ENCODE peak calls at places on chromosomes 3 and 15, in ten cellular contexts. One of them, this sample, is unnamed.

GRCh38 chr3:194604837-194605236 is 28.4 kb downstream of the TMEM44 start:
- DNase-seq in esophagus muscularis mucosa: no peak
- DNase-seq in HCT116: no peak
- DNase-seq in OCI-LY7: no peak
- DNase-seq in H9: no peak
- DNase-seq in AG10803: no peak
- DNase-seq in nephron progenitor cell: no peak
- DNase-seq in activated B cell treated with CpG ODN at 0.5 μM for 24 hours: no peak
- DNase-seq in fibroblast of lung: no peak
- DNase-seq in tibial artery: no peak
- DNase-seq in this sample: no peak

GRCh38 chr3:10228248-10228950 is 19.9 kb upstream of the TATDN2 start:
- DNase-seq in activated B cell treated with CpG ODN at 0.5 μM for 24 hours: no peak
- DNase-seq in tibial artery: no peak
- DNase-seq in H9: no peak
- DNase-seq in HCT116: no peak
- DNase-seq in esophagus muscularis mucosa: no peak
- DNase-seq in nephron progenitor cell: no peak
- DNase-seq in AG10803: no peak
- DNase-seq in fibroblast of lung: no peak
- DNase-seq in OCI-LY7: no peak
- DNase-seq in this sample: no peak

GRCh38 chr15:98658831-98659699 is 10.7 kb downstream of the IGF1R start:
- DNase-seq in fibroblast of lung: no peak
- DNase-seq in activated B cell treated with CpG ODN at 0.5 μM for 24 hours: no peak
- DNase-seq in HCT116: peak; percentile 33
- DNase-seq in H9: no peak
- DNase-seq in OCI-LY7: peak; percentile 68
- DNase-seq in esophagus muscularis mucosa: no peak
- DNase-seq in AG10803: peak; percentile 64
- DNase-seq in tibial artery: no peak
- DNase-seq in nephron progenitor cell: peak; percentile 27
- DNase-seq in this sample: no peak

GRCh38 chr3:168330983-168331382 is 235.3 kb upstream of the GOLIM4 start:
- DNase-seq in fibroblast of lung: no peak
- DNase-seq in HCT116: no peak
- DNase-seq in activated B cell treated with CpG ODN at 0.5 μM for 24 hours: no peak
- DNase-seq in nephron progenitor cell: no peak
- DNase-seq in esophagus muscularis mucosa: no peak
- DNase-seq in AG10803: no peak
- DNase-seq in OCI-LY7: no peak
- DNase-seq in H9: no peak
- DNase-seq in tibial artery: no peak
- DNase-seq in this sample: no peak

GRCh38 chr3:111577798-111578685 is 17.1 kb downstream of the ZBED2 start:
- DNase-seq in nephron progenitor cell: no peak
- DNase-seq in AG10803: peak; percentile 78
- DNase-seq in HCT116: peak; percentile 69
- DNase-seq in OCI-LY7: peak; percentile 23
- DNase-seq in tibial artery: no peak
- DNase-seq in H9: no peak
- DNase-seq in esophagus muscularis mucosa: no peak
- DNase-seq in activated B cell treated with CpG ODN at 0.5 μM for 24 hours: no peak
- DNase-seq in fibroblast of lung: peak; percentile 84
- DNase-seq in this sample: no peak

GRCh38 chr3:37435572-37435971 is 261.2 kb upstream of the LRRFIP2 start:
- DNase-seq in H9: peak; percentile 56
- DNase-seq in AG10803: no peak
- DNase-seq in fibroblast of lung: no peak
- DNase-seq in tibial artery: no peak
- DNase-seq in OCI-LY7: no peak
- DNase-seq in esophagus muscularis mucosa: no peak
- DNase-seq in activated B cell treated with CpG ODN at 0.5 μM for 24 hours: no peak
- DNase-seq in HCT116: no peak
- DNase-seq in nephron progenitor cell: no peak
- DNase-seq in this sample: no peak

GRCh38 chr3:140186421-140186920 is 251.5 kb downstream of the CLSTN2 start:
- DNase-seq in activated B cell treated with CpG ODN at 0.5 μM for 24 hours: no peak
- DNase-seq in AG10803: peak; percentile 40
- DNase-seq in tibial artery: no peak
- DNase-seq in H9: no peak
- DNase-seq in nephron progenitor cell: no peak
- DNase-seq in esophagus muscularis mucosa: peak; percentile 34
- DNase-seq in HCT116: no peak
- DNase-seq in OCI-LY7: no peak
- DNase-seq in fibroblast of lung: peak; percentile 87
- DNase-seq in this sample: no peak

GRCh38 chr15:82698711-82699345 is 10.8 kb downstream of the AP3B2 start:
- DNase-seq in tibial artery: peak; percentile 43
- DNase-seq in H9: no peak
- DNase-seq in fibroblast of lung: no peak
- DNase-seq in AG10803: no peak
- DNase-seq in esophagus muscularis mucosa: no peak
- DNase-seq in OCI-LY7: no peak
- DNase-seq in activated B cell treated with CpG ODN at 0.5 μM for 24 hours: no peak
- DNase-seq in HCT116: no peak
- DNase-seq in nephron progenitor cell: peak; percentile 10
- DNase-seq in this sample: no peak

GRCh38 chr3:184384856-184385422 is 5.1 kb downstream of the CHRD start:
- DNase-seq in tibial artery: no peak
- DNase-seq in OCI-LY7: no peak
- DNase-seq in activated B cell treated with CpG ODN at 0.5 μM for 24 hours: no peak
- DNase-seq in H9: no peak
- DNase-seq in AG10803: no peak
- DNase-seq in nephron progenitor cell: no peak
- DNase-seq in HCT116: no peak
- DNase-seq in esophagus muscularis mucosa: no peak
- DNase-seq in fibroblast of lung: no peak
- DNase-seq in this sample: no peak

GRCh38 chr3:33438284-33438668 is 1.9 kb downstream of the UBP1 start:
- DNase-seq in activated B cell treated with CpG ODN at 0.5 μM for 24 hours: no peak
- DNase-seq in H9: no peak
- DNase-seq in HCT116: no peak
- DNase-seq in OCI-LY7: peak; percentile 47
- DNase-seq in tibial artery: no peak
- DNase-seq in fibroblast of lung: peak; percentile 58
- DNase-seq in AG10803: peak; percentile 73
- DNase-seq in esophagus muscularis mucosa: no peak
- DNase-seq in nephron progenitor cell: no peak
- DNase-seq in this sample: no peak

GRCh38 chr3:181943285-181943684 is 231.6 kb downstream of the SOX2 start:
- DNase-seq in esophagus muscularis mucosa: no peak
- DNase-seq in activated B cell treated with CpG ODN at 0.5 μM for 24 hours: no peak
- DNase-seq in AG10803: no peak
- DNase-seq in tibial artery: no peak
- DNase-seq in HCT116: no peak
- DNase-seq in fibroblast of lung: no peak
- DNase-seq in OCI-LY7: no peak
- DNase-seq in H9: no peak
- DNase-seq in nephron progenitor cell: no peak
- DNase-seq in this sample: no peak

GRCh38 chr3:29144807-29145206 is 136.1 kb upstream of the RBMS3 start:
- DNase-seq in H9: no peak
- DNase-seq in OCI-LY7: no peak
- DNase-seq in nephron progenitor cell: no peak
- DNase-seq in AG10803: peak; percentile 75
- DNase-seq in fibroblast of lung: peak; percentile 51
- DNase-seq in activated B cell treated with CpG ODN at 0.5 μM for 24 hours: no peak
- DNase-seq in esophagus muscularis mucosa: no peak
- DNase-seq in HCT116: no peak
- DNase-seq in tibial artery: no peak
- DNase-seq in this sample: no peak

GRCh38 chr3:13025778-13026518 is 47.3 kb downstream of the IQSEC1 start:
- DNase-seq in fibroblast of lung: no peak
- DNase-seq in activated B cell treated with CpG ODN at 0.5 μM for 24 hours: no peak
- DNase-seq in tibial artery: no peak
- DNase-seq in nephron progenitor cell: no peak
- DNase-seq in esophagus muscularis mucosa: no peak
- DNase-seq in OCI-LY7: no peak
- DNase-seq in H9: no peak
- DNase-seq in HCT116: no peak
- DNase-seq in AG10803: no peak
- DNase-seq in this sample: no peak

GRCh38 chr3:10464068-10464434 is 41.3 kb downstream of the ATP2B2 start:
- DNase-seq in fibroblast of lung: no peak
- DNase-seq in nephron progenitor cell: no peak
- DNase-seq in tibial artery: no peak
- DNase-seq in OCI-LY7: peak; percentile 31
- DNase-seq in H9: no peak
- DNase-seq in AG10803: no peak
- DNase-seq in HCT116: no peak
- DNase-seq in esophagus muscularis mucosa: no peak
- DNase-seq in activated B cell treated with CpG ODN at 0.5 μM for 24 hours: no peak
- DNase-seq in this sample: no peak

GRCh38 chr15:32867313-32867626 is 149.5 kb downstream of the GREM1 start:
- DNase-seq in AG10803: peak; percentile 90
- DNase-seq in HCT116: peak; percentile 68
- DNase-seq in OCI-LY7: no peak
- DNase-seq in fibroblast of lung: peak; percentile 95
- DNase-seq in nephron progenitor cell: no peak
- DNase-seq in H9: no peak
- DNase-seq in esophagus muscularis mucosa: no peak
- DNase-seq in activated B cell treated with CpG ODN at 0.5 μM for 24 hours: no peak
- DNase-seq in tibial artery: no peak
- DNase-seq in this sample: no peak

GRCh38 chr3:57852896-57853295 is 96.8 kb downstream of the SLMAP start:
- DNase-seq in nephron progenitor cell: no peak
- DNase-seq in AG10803: peak; percentile 50
- DNase-seq in HCT116: no peak
- DNase-seq in tibial artery: no peak
- DNase-seq in H9: no peak
- DNase-seq in fibroblast of lung: peak; percentile 33
- DNase-seq in activated B cell treated with CpG ODN at 0.5 μM for 24 hours: no peak
- DNase-seq in OCI-LY7: peak; percentile 9
- DNase-seq in esophagus muscularis mucosa: no peak
- DNase-seq in this sample: no peak

GRCh38 chr3:188000361-188000861 is 153.5 kb upstream of the LPP start:
- DNase-seq in nephron progenitor cell: no peak
- DNase-seq in tibial artery: no peak
- DNase-seq in AG10803: no peak
- DNase-seq in OCI-LY7: peak; percentile 82
- DNase-seq in H9: no peak
- DNase-seq in fibroblast of lung: no peak
- DNase-seq in activated B cell treated with CpG ODN at 0.5 μM for 24 hours: no peak
- DNase-seq in HCT116: no peak
- DNase-seq in esophagus muscularis mucosa: no peak
- DNase-seq in this sample: no peak

GRCh38 chr3:100226712-100227429 is 33.9 kb upstream of the TBC1D23 start:
- DNase-seq in fibroblast of lung: peak; percentile 71
- DNase-seq in AG10803: peak; percentile 72
- DNase-seq in nephron progenitor cell: no peak
- DNase-seq in esophagus muscularis mucosa: no peak
- DNase-seq in OCI-LY7: no peak
- DNase-seq in activated B cell treated with CpG ODN at 0.5 μM for 24 hours: no peak
- DNase-seq in HCT116: no peak
- DNase-seq in H9: no peak
- DNase-seq in tibial artery: no peak
- DNase-seq in this sample: no peak

GRCh38 chr3:30970183-30970582 is 75.7 kb upstream of the GADL1 start:
- DNase-seq in H9: no peak
- DNase-seq in OCI-LY7: peak; percentile 18
- DNase-seq in nephron progenitor cell: no peak
- DNase-seq in activated B cell treated with CpG ODN at 0.5 μM for 24 hours: no peak
- DNase-seq in tibial artery: no peak
- DNase-seq in AG10803: peak; percentile 29
- DNase-seq in fibroblast of lung: no peak
- DNase-seq in HCT116: no peak
- DNase-seq in esophagus muscularis mucosa: peak; percentile 12
- DNase-seq in this sample: no peak
- TF ChIP-seq CTCF in H9: peak; percentile 49
- TF ChIP-seq CTCF in OCI-LY7: peak; percentile 61
- TF ChIP-seq CTCF in nephron progenitor cell: no peak
- TF ChIP-seq CTCF in activated B cell treated with CpG ODN at 0.5 μM for 24 hours: no peak
- TF ChIP-seq CTCF in tibial artery: no peak
- TF ChIP-seq CTCF in AG10803: peak; percentile 50
- TF ChIP-seq CTCF in fibroblast of lung: peak; percentile 15
- TF ChIP-seq CTCF in HCT116: peak; percentile 35
- TF ChIP-seq CTCF in esophagus muscularis mucosa: no peak
- TF ChIP-seq CTCF in this sample: peak; percentile 52

GRCh38 chr3:104536715-104537114 is 830.0 kb upstream of the ALCAM start:
- DNase-seq in OCI-LY7: no peak
- DNase-seq in HCT116: no peak
- DNase-seq in esophagus muscularis mucosa: no peak
- DNase-seq in fibroblast of lung: no peak
- DNase-seq in nephron progenitor cell: no peak
- DNase-seq in H9: no peak
- DNase-seq in activated B cell treated with CpG ODN at 0.5 μM for 24 hours: no peak
- DNase-seq in AG10803: no peak
- DNase-seq in tibial artery: no peak
- DNase-seq in this sample: no peak

DNA sequence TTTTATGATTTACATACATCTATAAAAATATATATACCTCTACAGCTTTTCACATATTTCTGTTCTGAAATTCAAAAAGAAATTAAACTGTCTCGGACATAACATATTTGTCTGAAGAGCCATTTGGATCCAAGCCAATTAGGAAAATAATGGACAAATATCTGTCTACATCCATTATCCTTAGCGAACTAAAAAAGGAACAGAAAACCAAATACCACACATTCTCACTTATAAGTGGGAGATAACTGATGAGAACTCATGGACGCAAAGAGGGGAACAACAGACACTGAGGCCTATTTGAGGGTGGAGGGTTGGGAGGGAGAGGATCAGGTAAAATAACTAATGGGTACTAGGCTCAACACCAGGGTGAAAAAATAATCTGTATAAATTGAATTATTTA is 829.4 kb upstream of the ALCAM start:
- DNase-seq in OCI-LY7: no peak
- DNase-seq in tibial artery: no peak
- DNase-seq in HCT116: no peak
- DNase-seq in activated B cell treated with CpG ODN at 0.5 μM for 24 hours: no peak
- DNase-seq in esophagus muscularis mucosa: no peak
- DNase-seq in AG10803: no peak
- DNase-seq in nephron progenitor cell: no peak
- DNase-seq in H9: no peak
- DNase-seq in fibroblast of lung: no peak
- DNase-seq in this sample: no peak
- TF ChIP-seq CTCF in OCI-LY7: no peak
- TF ChIP-seq CTCF in tibial artery: no peak
- TF ChIP-seq CTCF in HCT116: no peak
- TF ChIP-seq CTCF in activated B cell treated with CpG ODN at 0.5 μM for 24 hours: no peak
- TF ChIP-seq CTCF in esophagus muscularis mucosa: no peak
- TF ChIP-seq CTCF in AG10803: no peak
- TF ChIP-seq CTCF in nephron progenitor cell: no peak
- TF ChIP-seq CTCF in H9: no peak
- TF ChIP-seq CTCF in fibroblast of lung: no peak
- TF ChIP-seq CTCF in this sample: no peak

GRCh38 chr15:69559440-69560215 is 107.0 kb downstream of the RPLP1 start:
- DNase-seq in tibial artery: no peak
- DNase-seq in H9: no peak
- DNase-seq in OCI-LY7: no peak
- DNase-seq in AG10803: peak; percentile 12
- DNase-seq in fibroblast of lung: peak; percentile 36
- DNase-seq in esophagus muscularis mucosa: no peak
- DNase-seq in HCT116: no peak
- DNase-seq in nephron progenitor cell: no peak
- DNase-seq in activated B cell treated with CpG ODN at 0.5 μM for 24 hours: no peak
- DNase-seq in this sample: no peak
- TF ChIP-seq CTCF in tibial artery: no peak
- TF ChIP-seq CTCF in H9: no peak
- TF ChIP-seq CTCF in OCI-LY7: no peak
- TF ChIP-seq CTCF in AG10803: no peak
- TF ChIP-seq CTCF in fibroblast of lung: no peak
- TF ChIP-seq CTCF in esophagus muscularis mucosa: no peak
- TF ChIP-seq CTCF in HCT116: no peak
- TF ChIP-seq CTCF in nephron progenitor cell: no peak
- TF ChIP-seq CTCF in activated B cell treated with CpG ODN at 0.5 μM for 24 hours: no peak
- TF ChIP-seq CTCF in this sample: no peak

GRCh38 chr3:121648219-121648958 is 12.3 kb downstream of the HCLS1 start:
- DNase-seq in AG10803: no peak
- DNase-seq in activated B cell treated with CpG ODN at 0.5 μM for 24 hours: no peak
- DNase-seq in nephron progenitor cell: no peak
- DNase-seq in fibroblast of lung: no peak
- DNase-seq in OCI-LY7: no peak
- DNase-seq in HCT116: no peak
- DNase-seq in H9: no peak
- DNase-seq in esophagus muscularis mucosa: no peak
- DNase-seq in tibial artery: no peak
- DNase-seq in this sample: no peak
- TF ChIP-seq CTCF in AG10803: no peak
- TF ChIP-seq CTCF in activated B cell treated with CpG ODN at 0.5 μM for 24 hours: no peak
- TF ChIP-seq CTCF in nephron progenitor cell: no peak
- TF ChIP-seq CTCF in fibroblast of lung: no peak
- TF ChIP-seq CTCF in OCI-LY7: no peak
- TF ChIP-seq CTCF in HCT116: no peak
- TF ChIP-seq CTCF in H9: peak; percentile 14
- TF ChIP-seq CTCF in esophagus muscularis mucosa: peak; percentile 33
- TF ChIP-seq CTCF in tibial artery: peak; percentile 44
- TF ChIP-seq CTCF in this sample: no peak